ENCODE peak calls at places on chromosome X, in four cellular contexts. C, F, U and N are unnamed samples.

GRCh38 chrX:63050225-63050624 is 300.9 kb downstream of the SPIN4 start:
- DNase-seq in C (no peak), U (no peak), F (no peak), N (no peak)

GRCh38 chrX:2698604-2699003 is 7.5 kb downstream of the CD99 start:
- DNase-seq in F (no peak), C (no peak), U (no peak), N (no peak)

GRCh38 chrX:131675596-131676194 is 131.8 kb downstream of the OR13H1 start:
- DNase-seq in U (no peak), C (no peak), F (peak; percentile 17), N (no peak)

GRCh38 chrX:17527135-17527701 is 152.2 kb downstream of the NHS start:
- DNase-seq in C (no peak), U (peak; percentile 74), F (no peak), N (peak; percentile 7)

GRCh38 chrX:39682778-39683177 is 415.0 kb downstream of the BCOR start:
- DNase-seq in F (no peak), C (no peak), U (no peak), N (no peak)

GRCh38 chrX:2628751-2629315 is 62.3 kb upstream of the CD99 start:
- DNase-seq in F (no peak), U (no peak), C (no peak), N (no peak)

GRCh38 chrX:30275498-30275897 is 28.6 kb downstream of the MAGEB1 start:
- DNase-seq in C (no peak), U (no peak), F (peak; percentile 6), N (no peak)

GRCh38 chrX:42686296-42686695 is 91.7 kb downstream of the PPP1R2C start:
- DNase-seq in F (no peak), U (no peak), C (no peak), N (no peak)

GRCh38 chrX:110268875-110269274 is 49.0 kb downstream of the AMMECR1 start:
- DNase-seq in F (no peak), C (no peak), U (no peak), N (no peak)

GRCh38 chrX:118823263-118824172 is at the start of gene ZCCHC12:
- DNase-seq in U (peak; percentile 51), C (peak; percentile 17), F (peak; percentile 49), N (peak; percentile 41)

GRCh38 chrX:50111762-50112161 is 89.0 kb downstream of the AKAP4 start:
- DNase-seq in F (no peak), C (no peak), U (no peak), N (no peak)

GRCh38 chrX:147899715-147900114 is 12.0 kb upstream of the FMR1 start:
- DNase-seq in C (no peak), F (no peak), U (no peak), N (no peak)

GRCh38 chrX:69031971-69032391 is 133.3 kb downstream of the PJA1 start:
- DNase-seq in C (no peak), F (no peak), U (no peak), N (peak; percentile 1)

GRCh38 chrX:15973941-15974340 is 119.3 kb upstream of the AP1S2 start:
- DNase-seq in C (no peak), F (peak; percentile 11), U (peak; percentile 55), N (no peak)

GRCh38 chrX:108199691-108200090 is 108.1 kb downstream of the ATG4A start:
- DNase-seq in C (no peak), F (peak; percentile 11), U (no peak), N (no peak)

GRCh38 chrX:13123857-13124345 is 79.5 kb upstream of the FAM9C start:
- DNase-seq in U (no peak), C (no peak), F (no peak), N (no peak)